ENCODE peak calls at places on chromosomes 1 and 21, in five cellular contexts. One of them, this sample, is unnamed.
A peak's percentile ranks its signal among the peaks of the same experiment; 100 is the strongest.

GRCh38 chr1:61237147-61237546 is 154.8 kb downstream of the NFIA start:
- DNase-seq in body of pancreas: no peak
- DNase-seq in IMR-90: no peak
- DNase-seq in ovary: no peak
- DNase-seq in breast epithelium: no peak
- DNase-seq in this sample: no peak

GRCh38 chr1:241591317-241591716 is 48.9 kb downstream of the CHML start:
- DNase-seq in body of pancreas: no peak
- DNase-seq in IMR-90: peak; percentile 86
- DNase-seq in ovary: no peak
- DNase-seq in breast epithelium: peak; percentile 63
- DNase-seq in this sample: no peak

GRCh38 chr1:39646232-39647081 is 7.0 kb upstream of the HEYL start:
- DNase-seq in body of pancreas: peak; percentile 95
- DNase-seq in IMR-90: peak; percentile 79
- DNase-seq in ovary: peak; percentile 84
- DNase-seq in breast epithelium: no peak
- DNase-seq in this sample: no peak

GRCh38 chr1:232589809-232590741 is 39.9 kb downstream of the SIPA1L2 start:
- DNase-seq in body of pancreas: no peak
- DNase-seq in IMR-90: no peak
- DNase-seq in ovary: no peak
- DNase-seq in breast epithelium: no peak
- DNase-seq in this sample: no peak

GRCh38 chr1:205677152-205677551 is 3.2 kb downstream of the SLC45A3 start:
- DNase-seq in body of pancreas: no peak
- DNase-seq in IMR-90: no peak
- DNase-seq in ovary: no peak
- DNase-seq in breast epithelium: no peak
- DNase-seq in this sample: no peak

GRCh38 chr1:194774535-194774934 is 1588.1 kb upstream of the B3GALT2 start:
- DNase-seq in body of pancreas: no peak
- DNase-seq in IMR-90: no peak
- DNase-seq in ovary: no peak
- DNase-seq in breast epithelium: no peak
- DNase-seq in this sample: no peak

GRCh38 chr1:160354388-160354985 is 11.3 kb downstream of the NCSTN start:
- DNase-seq in body of pancreas: no peak
- DNase-seq in IMR-90: peak; percentile 18
- DNase-seq in ovary: no peak
- DNase-seq in breast epithelium: no peak
- DNase-seq in this sample: no peak

GRCh38 chr1:198686069-198686728 is 47.4 kb downstream of the PTPRC start:
- DNase-seq in body of pancreas: no peak
- DNase-seq in IMR-90: peak; percentile 64
- DNase-seq in ovary: no peak
- DNase-seq in breast epithelium: no peak
- DNase-seq in this sample: no peak

GRCh38 chr1:37124501-37124900 is 90.2 kb upstream of the GRIK3 start:
- DNase-seq in body of pancreas: no peak
- DNase-seq in IMR-90: no peak
- DNase-seq in ovary: no peak
- DNase-seq in breast epithelium: no peak
- DNase-seq in this sample: no peak

GRCh38 chr1:6508876-6509602 is 17.6 kb upstream of the PLEKHG5 start:
- DNase-seq in body of pancreas: no peak
- DNase-seq in IMR-90: no peak
- DNase-seq in ovary: no peak
- DNase-seq in breast epithelium: no peak
- DNase-seq in this sample: no peak

GRCh38 chr1:196774195-196774594 is 445 bp upstream of the CFHR3 start:
- DNase-seq in body of pancreas: no peak
- DNase-seq in IMR-90: no peak
- DNase-seq in ovary: no peak
- DNase-seq in breast epithelium: no peak
- DNase-seq in this sample: no peak

GRCh38 chr21:14484188-14485009 is 61.7 kb downstream of the SAMSN1 start:
- DNase-seq in body of pancreas: no peak
- DNase-seq in IMR-90: no peak
- DNase-seq in ovary: no peak
- DNase-seq in breast epithelium: no peak
- DNase-seq in this sample: no peak

GRCh38 chr1:78318011-78318410 is 172.8 kb upstream of the PTGFR start:
- DNase-seq in body of pancreas: no peak
- DNase-seq in IMR-90: no peak
- DNase-seq in ovary: no peak
- DNase-seq in breast epithelium: no peak
- DNase-seq in this sample: no peak

GRCh38 chr1:228150021-228150457 is 309 bp downstream of the GJC2 start:
- DNase-seq in body of pancreas: peak; percentile 5
- DNase-seq in IMR-90: no peak
- DNase-seq in ovary: peak; percentile 61
- DNase-seq in breast epithelium: no peak
- DNase-seq in this sample: no peak

GRCh38 chr1:56456426-56457101 is 122.8 kb downstream of the PLPP3 start:
- DNase-seq in body of pancreas: no peak
- DNase-seq in IMR-90: peak; percentile 84
- DNase-seq in ovary: no peak
- DNase-seq in breast epithelium: no peak
- DNase-seq in this sample: no peak

GRCh38 chr1:160708821-160709220 is 2.8 kb downstream of the CD48 start:
- DNase-seq in body of pancreas: no peak
- DNase-seq in IMR-90: no peak
- DNase-seq in ovary: no peak
- DNase-seq in breast epithelium: no peak
- DNase-seq in this sample: no peak

GRCh38 chr1:153678519-153679336 is at the start of gene NPR1:
- DNase-seq in body of pancreas: peak; percentile 49
- DNase-seq in IMR-90: no peak
- DNase-seq in ovary: peak; percentile 80
- DNase-seq in breast epithelium: no peak
- DNase-seq in this sample: no peak

GRCh38 chr1:232184561-232185530 is 445.1 kb downstream of the SIPA1L2 start:
- DNase-seq in body of pancreas: no peak
- DNase-seq in IMR-90: no peak
- DNase-seq in ovary: no peak
- DNase-seq in breast epithelium: no peak
- DNase-seq in this sample: peak; percentile 70

GRCh38 chr1:167514278-167514677 is 4.1 kb downstream of the CD247 start:
- DNase-seq in body of pancreas: no peak
- DNase-seq in IMR-90: no peak
- DNase-seq in ovary: no peak
- DNase-seq in breast epithelium: no peak
- DNase-seq in this sample: peak; percentile 8

GRCh38 chr1:165364432-165365133 is 8.1 kb upstream of the LMX1A start:
- DNase-seq in body of pancreas: no peak
- DNase-seq in IMR-90: no peak
- DNase-seq in ovary: no peak
- DNase-seq in breast epithelium: no peak
- DNase-seq in this sample: no peak

GRCh38 chr1:117312453-117313138 is 54.7 kb upstream of the MAN1A2 start:
- DNase-seq in body of pancreas: peak; percentile 28
- DNase-seq in IMR-90: peak; percentile 83
- DNase-seq in ovary: no peak
- DNase-seq in breast epithelium: no peak
- DNase-seq in this sample: no peak

GRCh38 chr1:152886090-152886489 is 8.0 kb downstream of the SMCP start:
- DNase-seq in body of pancreas: no peak
- DNase-seq in IMR-90: no peak
- DNase-seq in ovary: no peak
- DNase-seq in breast epithelium: no peak
- DNase-seq in this sample: no peak

GRCh38 chr21:31665397-31665796 is 5.9 kb downstream of the SOD1 start:
- DNase-seq in body of pancreas: no peak
- DNase-seq in IMR-90: peak; percentile 54
- DNase-seq in ovary: no peak
- DNase-seq in breast epithelium: no peak
- DNase-seq in this sample: no peak

GRCh38 chr1:230424440-230425251 is 1.5 kb downstream of the PGBD5 start:
- DNase-seq in body of pancreas: peak; percentile 47
- DNase-seq in IMR-90: no peak
- DNase-seq in ovary: no peak
- DNase-seq in breast epithelium: no peak
- DNase-seq in this sample: peak; percentile 94

GRCh38 chr1:243848165-243849088 is 1.6 kb downstream of the AKT3 start:
- DNase-seq in body of pancreas: no peak
- DNase-seq in IMR-90: no peak
- DNase-seq in ovary: no peak
- DNase-seq in breast epithelium: no peak
- DNase-seq in this sample: no peak

GRCh38 chr1:30710407-30710806 is 13.0 kb downstream of the MATN1 start:
- DNase-seq in body of pancreas: no peak
- DNase-seq in IMR-90: no peak
- DNase-seq in ovary: no peak
- DNase-seq in breast epithelium: no peak
- DNase-seq in this sample: no peak

GRCh38 chr1:46133946-46134345 is 1.5 kb upstream of the PIK3R3 start:
- DNase-seq in body of pancreas: no peak
- DNase-seq in IMR-90: no peak
- DNase-seq in ovary: no peak
- DNase-seq in breast epithelium: no peak
- DNase-seq in this sample: no peak
- H3K4me1 ChIP-seq in body of pancreas: peaks cover 11% of the 10 kb centered on the region
- H3K4me1 ChIP-seq in IMR-90: peaks cover 8% of the 10 kb centered on the region
- H3K4me1 ChIP-seq in ovary: peaks cover 3% of the 10 kb centered on the region
- H3K4me1 ChIP-seq in breast epithelium: no peaks in the 10 kb centered on the region
- H3K4me1 ChIP-seq in this sample: peaks cover 25% of the 10 kb centered on the region

GRCh38 chr21:34363733-34364132 is at the start of gene KCNE2:
- DNase-seq in body of pancreas: no peak
- DNase-seq in IMR-90: no peak
- DNase-seq in ovary: peak; percentile 2
- DNase-seq in breast epithelium: no peak
- DNase-seq in this sample: peak; percentile 64

GRCh38 chr21:34365794-34366193 is 2.0 kb downstream of the KCNE2 start:
- DNase-seq in body of pancreas: no peak
- DNase-seq in IMR-90: no peak
- DNase-seq in ovary: peak; percentile 0
- DNase-seq in breast epithelium: no peak
- DNase-seq in this sample: no peak

GRCh38 chr21:34364921-34365320 is 1.1 kb downstream of the KCNE2 start:
- DNase-seq in body of pancreas: no peak
- DNase-seq in IMR-90: no peak
- DNase-seq in ovary: no peak
- DNase-seq in breast epithelium: no peak
- DNase-seq in this sample: peak; percentile 58

GRCh38 chr21:34369741-34370140 is 5.6 kb upstream of the SMIM11 start:
- DNase-seq in body of pancreas: no peak
- DNase-seq in IMR-90: no peak
- DNase-seq in ovary: no peak
- DNase-seq in breast epithelium: no peak
- DNase-seq in this sample: no peak

GRCh38 chr21:34367320-34367935 is 3.6 kb downstream of the KCNE2 start:
- DNase-seq in body of pancreas: peak; percentile 70
- DNase-seq in IMR-90: peak; percentile 82
- DNase-seq in ovary: peak; percentile 15
- DNase-seq in breast epithelium: no peak
- DNase-seq in this sample: peak; percentile 34
- TF ChIP-seq CTCF in body of pancreas: peak; percentile 69
- TF ChIP-seq CTCF in IMR-90: peak; percentile 84
- TF ChIP-seq CTCF in ovary: no peak
- TF ChIP-seq CTCF in breast epithelium: peak; percentile 29
- TF ChIP-seq CTCF in this sample: peak; percentile 44

GRCh38 chr1:26500488-26501175 is 28.4 kb downstream of the HMGN2 start:
- DNase-seq in body of pancreas: peak; percentile 89
- DNase-seq in IMR-90: peak; percentile 55
- DNase-seq in ovary: peak; percentile 89
- DNase-seq in breast epithelium: peak; percentile 90
- DNase-seq in this sample: peak; percentile 88
- TF ChIP-seq POLR2A in body of pancreas: peak; percentile 86
- TF ChIP-seq POLR2A in IMR-90: no peak
- TF ChIP-seq POLR2A in ovary: peak; percentile 35
- TF ChIP-seq POLR2A in breast epithelium: no peak
- TF ChIP-seq POLR2A in this sample: no peak

GRCh38 chr1:64539279-64539678 is 69.3 kb downstream of the CACHD1 start:
- DNase-seq in body of pancreas: no peak
- DNase-seq in IMR-90: no peak
- DNase-seq in ovary: no peak
- DNase-seq in breast epithelium: no peak
- DNase-seq in this sample: no peak

GRCh38 chr1:64538389-64538788 is 68.5 kb downstream of the CACHD1 start:
- DNase-seq in body of pancreas: no peak
- DNase-seq in IMR-90: no peak
- DNase-seq in ovary: no peak
- DNase-seq in breast epithelium: no peak
- DNase-seq in this sample: no peak

GRCh38 chr1:64540265-64540791 is 70.4 kb downstream of the CACHD1 start:
- DNase-seq in body of pancreas: no peak
- DNase-seq in IMR-90: no peak
- DNase-seq in ovary: no peak
- DNase-seq in breast epithelium: no peak
- DNase-seq in this sample: no peak

GRCh38 chr1:64537942-64538341 is 68.0 kb downstream of the CACHD1 start:
- DNase-seq in body of pancreas: peak; percentile 47
- DNase-seq in IMR-90: no peak
- DNase-seq in ovary: no peak
- DNase-seq in breast epithelium: no peak
- DNase-seq in this sample: no peak

DNA sequence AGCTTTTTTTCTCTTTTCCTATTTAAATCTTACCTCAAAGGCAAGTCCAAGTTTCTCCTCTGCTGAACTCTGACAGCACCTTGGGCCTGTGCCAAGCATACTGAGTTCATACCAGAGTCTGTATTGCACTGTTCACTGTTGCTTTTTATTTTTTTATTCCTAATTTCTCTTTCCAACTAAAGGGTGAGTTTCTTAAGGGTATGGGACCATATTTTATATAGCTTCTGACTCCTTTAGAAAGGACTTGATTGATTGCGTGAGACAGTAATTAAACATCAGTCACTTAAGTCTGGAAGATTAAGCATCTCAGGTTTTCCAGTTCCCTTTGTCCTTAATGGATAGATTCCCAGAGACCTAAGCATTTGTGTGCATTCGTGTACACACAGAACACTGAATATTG is 69.9 kb downstream of the CACHD1 start:
- DNase-seq in body of pancreas: peak; percentile 90
- DNase-seq in IMR-90: peak; percentile 35
- DNase-seq in ovary: peak; percentile 79
- DNase-seq in breast epithelium: no peak
- DNase-seq in this sample: no peak
- H3K4me1 ChIP-seq in body of pancreas: peaks cover 50% of the 10 kb centered on the region
- H3K4me1 ChIP-seq in IMR-90: peaks cover 6% of the 10 kb centered on the region
- H3K4me1 ChIP-seq in ovary: peaks cover 23% of the 10 kb centered on the region
- H3K4me1 ChIP-seq in breast epithelium: no peaks in the 10 kb centered on the region
- H3K4me1 ChIP-seq in this sample: peaks cover 71% of the 10 kb centered on the region

This sample was measured in vagina.